ENCODE peak calls at places on chromosomes 1 and 21, in eight cellular contexts. M, D, C, W, L, V, K and R are unnamed samples.

GRCh38 chr21:28675265-28676041 is 317.2 kb downstream of the LTN1 start:
- DNase-seq in M (no peak), D (peak; percentile 17), C (no peak), W (peak; percentile 14), L (no peak), V (no peak), K (no peak), R (no peak)

GRCh38 chr21:46454634-46455390 is 3.9 kb upstream of the DIP2A start:
- DNase-seq in M (no peak), D (no peak), C (no peak), W (peak; percentile 26), L (peak; percentile 31), V (peak; percentile 81), K (no peak), R (no peak)

GRCh38 chr1:222886194-222887126 is 71.6 kb downstream of the DISP1 start:
- DNase-seq in M (no peak), D (no peak), C (no peak), W (no peak), L (no peak), V (no peak), K (no peak), R (no peak)

GRCh38 chr1:61004269-61005003 is 77.9 kb upstream of the NFIA start:
- DNase-seq in M (no peak), D (no peak), C (no peak), W (no peak), L (no peak), V (no peak), K (no peak), R (no peak)

GRCh38 chr1:8536521-8536920 is 218.6 kb downstream of the SLC45A1 start:
- DNase-seq in M (no peak), D (no peak), C (no peak), W (no peak), L (no peak), V (no peak), K (no peak), R (no peak)

GRCh38 chr21:35072960-35073359 is 23.9 kb upstream of the RUNX1 start:
- DNase-seq in M (no peak), D (no peak), C (no peak), W (no peak), L (no peak), V (no peak), K (no peak), R (no peak)

GRCh38 chr1:92159593-92159992 is 58.1 kb upstream of the C1orf146 start:
- DNase-seq in M (no peak), D (no peak), C (no peak), W (no peak), L (no peak), V (no peak), K (no peak), R (no peak)

GRCh38 chr1:40806724-40807675 is 23.4 kb downstream of the KCNQ4 start:
- DNase-seq in M (no peak), D (no peak), C (no peak), W (no peak), L (no peak), V (no peak), K (no peak), R (no peak)

GRCh38 chr1:201917362-201918033 is 28.8 kb downstream of the SHISA4 start:
- DNase-seq in M (peak; percentile 46), D (peak; percentile 76), C (peak; percentile 67), W (peak; percentile 23), L (peak; percentile 51), V (no peak), K (no peak), R (no peak)

GRCh38 chr1:228018961-228019721 is 12.3 kb downstream of the WNT3A start:
- DNase-seq in M (no peak), D (no peak), C (no peak), W (no peak), L (no peak), V (no peak), K (no peak), R (no peak)

GRCh38 chr1:47333922-47334764 is 553 bp downstream of the CMPK1 start:
- DNase-seq in M (peak; percentile 80), D (peak; percentile 85), C (no peak), W (peak; percentile 75), L (peak; percentile 83), V (peak; percentile 88), K (peak; percentile 63), R (peak; percentile 62)

GRCh38 chr1:108830119-108831008 is 26.5 kb downstream of the AKNAD1 start:
- DNase-seq in M (peak; percentile 83), D (peak; percentile 98), C (peak; percentile 96), W (peak; percentile 97), L (peak; percentile 88), V (peak; percentile 78), K (no peak), R (peak; percentile 69)

GRCh38 chr1:236913371-236914037 is 90.7 kb downstream of the MT1HL1 start:
- DNase-seq in M (no peak), D (peak; percentile 66), C (no peak), W (peak; percentile 65), L (no peak), V (no peak), K (no peak), R (no peak)

GRCh38 chr21:15333943-15334342 is 269.1 kb upstream of the NRIP1 start:
- DNase-seq in M (no peak), D (no peak), C (no peak), W (no peak), L (no peak), V (no peak), K (no peak), R (no peak)

GRCh38 chr1:104787866-104788510 is 1038.3 kb downstream of the AMY1C start:
- DNase-seq in M (no peak), D (no peak), C (no peak), W (no peak), L (no peak), V (no peak), K (no peak), R (no peak)

GRCh38 chr1:101291562-101292035 is 54.8 kb downstream of the S1PR1 start:
- DNase-seq in M (no peak), D (peak; percentile 73), C (peak; percentile 49), W (peak; percentile 91), L (peak; percentile 18), V (peak; percentile 39), K (no peak), R (no peak)

GRCh38 chr1:213651077-213651476 is 336.7 kb upstream of the PROX1 start:
- DNase-seq in M (no peak), D (no peak), C (no peak), W (no peak), L (no peak), V (no peak), K (no peak), R (no peak)

GRCh38 chr1:25568834-25569598 is 25.6 kb downstream of the LDLRAP1 start:
- DNase-seq in M (peak; percentile 25), D (peak; percentile 96), C (no peak), W (peak; percentile 80), L (peak; percentile 83), V (no peak), K (no peak), R (no peak)

GRCh38 chr1:204591473-204592090 is 75.4 kb downstream of the MDM4 start:
- DNase-seq in M (no peak), D (peak; percentile 86), C (no peak), W (peak; percentile 80), L (no peak), V (no peak), K (no peak), R (peak; percentile 85)

GRCh38 chr1:206050655-206051235 is 2.2 kb upstream of the RHEX start:
- DNase-seq in M (no peak), D (no peak), C (no peak), W (no peak), L (no peak), V (no peak), K (no peak), R (no peak)

GRCh38 chr1:94676686-94677085 is 135.1 kb upstream of the F3 start:
- DNase-seq in M (no peak), D (no peak), C (no peak), W (no peak), L (no peak), V (no peak), K (no peak), R (no peak)

GRCh38 chr1:240539031-240539430 is 72.9 kb downstream of the GREM2 start:
- DNase-seq in M (no peak), D (no peak), C (no peak), W (no peak), L (no peak), V (no peak), K (no peak), R (no peak)

GRCh38 chr1:4710592-4711190 is 56.3 kb downstream of the AJAP1 start:
- DNase-seq in M (no peak), D (no peak), C (no peak), W (no peak), L (no peak), V (no peak), K (no peak), R (no peak)

GRCh38 chr1:21154717-21155116 is 22.0 kb downstream of the EIF4G3 start:
- DNase-seq in M (no peak), D (peak; percentile 45), C (no peak), W (no peak), L (no peak), V (no peak), K (no peak), R (no peak)

GRCh38 chr1:153968400-153968799 is 698 bp downstream of the CREB3L4 start:
- DNase-seq in M (no peak), D (no peak), C (no peak), W (no peak), L (no peak), V (no peak), K (no peak), R (no peak)

GRCh38 chr1:203428981-203429599 is 46.5 kb upstream of the PRELP start:
- DNase-seq in M (no peak), D (no peak), C (no peak), W (no peak), L (no peak), V (no peak), K (no peak), R (no peak)